ENCODE peak calls at places on chromosomes 13 and 19, in eight cellular contexts. One of them, this sample, is unnamed.

GRCh38 chr19:8342316-8342683 is 762 bp downstream of the KANK3 start:
- DNase-seq in H1: no peak
- DNase-seq in cardiac muscle cell: no peak
- DNase-seq in naive thymus-derived CD4-positive, alpha-beta T cell: no peak
- DNase-seq in left ventricle myocardium inferior: no peak
- DNase-seq in CD4-positive, CD25-positive, alpha-beta regulatory T cell: no peak
- DNase-seq in spleen: no peak
- DNase-seq in right lobe of liver: no peak
- DNase-seq in this sample: no peak

GRCh38 chr13:48093588-48093987 is 1.3 kb downstream of the MED4 start:
- DNase-seq in H1: no peak
- DNase-seq in cardiac muscle cell: no peak
- DNase-seq in naive thymus-derived CD4-positive, alpha-beta T cell: no peak
- DNase-seq in left ventricle myocardium inferior: no peak
- DNase-seq in CD4-positive, CD25-positive, alpha-beta regulatory T cell: no peak
- DNase-seq in spleen: no peak
- DNase-seq in right lobe of liver: no peak
- DNase-seq in this sample: no peak

GRCh38 chr13:29284726-29285125 is 310.8 kb downstream of the SLC7A1 start:
- DNase-seq in H1: no peak
- DNase-seq in cardiac muscle cell: no peak
- DNase-seq in naive thymus-derived CD4-positive, alpha-beta T cell: no peak
- DNase-seq in left ventricle myocardium inferior: no peak
- DNase-seq in CD4-positive, CD25-positive, alpha-beta regulatory T cell: no peak
- DNase-seq in spleen: no peak
- DNase-seq in right lobe of liver: no peak
- DNase-seq in this sample: no peak

GRCh38 chr19:46862504-46862835 is 1.7 kb downstream of the ARHGAP35 start:
- DNase-seq in H1: no peak
- DNase-seq in cardiac muscle cell: peak; percentile 39
- DNase-seq in naive thymus-derived CD4-positive, alpha-beta T cell: no peak
- DNase-seq in left ventricle myocardium inferior: no peak
- DNase-seq in CD4-positive, CD25-positive, alpha-beta regulatory T cell: peak; percentile 33
- DNase-seq in spleen: no peak
- DNase-seq in right lobe of liver: no peak
- DNase-seq in this sample: no peak

GRCh38 chr13:51612867-51613266 is 28.6 kb downstream of the WDFY2 start:
- DNase-seq in H1: no peak
- DNase-seq in cardiac muscle cell: no peak
- DNase-seq in naive thymus-derived CD4-positive, alpha-beta T cell: no peak
- DNase-seq in left ventricle myocardium inferior: no peak
- DNase-seq in CD4-positive, CD25-positive, alpha-beta regulatory T cell: no peak
- DNase-seq in spleen: no peak
- DNase-seq in right lobe of liver: no peak
- DNase-seq in this sample: no peak

GRCh38 chr13:113924184-113924583 is 49.7 kb downstream of the C13orf46 start:
- DNase-seq in H1: no peak
- DNase-seq in cardiac muscle cell: no peak
- DNase-seq in naive thymus-derived CD4-positive, alpha-beta T cell: no peak
- DNase-seq in left ventricle myocardium inferior: no peak
- DNase-seq in CD4-positive, CD25-positive, alpha-beta regulatory T cell: no peak
- DNase-seq in spleen: no peak
- DNase-seq in right lobe of liver: peak; percentile 13
- DNase-seq in this sample: no peak

GRCh38 chr19:47444388-47444821 is 25.1 kb upstream of the MEIS3 start:
- DNase-seq in H1: no peak
- DNase-seq in cardiac muscle cell: peak; percentile 68
- DNase-seq in naive thymus-derived CD4-positive, alpha-beta T cell: peak; percentile 56
- DNase-seq in left ventricle myocardium inferior: no peak
- DNase-seq in CD4-positive, CD25-positive, alpha-beta regulatory T cell: peak; percentile 47
- DNase-seq in spleen: no peak
- DNase-seq in right lobe of liver: no peak
- DNase-seq in this sample: no peak

GRCh38 chr13:33455291-33455690 is 169.7 kb upstream of the STARD13 start:
- DNase-seq in H1: no peak
- DNase-seq in cardiac muscle cell: no peak
- DNase-seq in naive thymus-derived CD4-positive, alpha-beta T cell: no peak
- DNase-seq in left ventricle myocardium inferior: no peak
- DNase-seq in CD4-positive, CD25-positive, alpha-beta regulatory T cell: no peak
- DNase-seq in spleen: no peak
- DNase-seq in right lobe of liver: no peak
- DNase-seq in this sample: no peak

GRCh38 chr13:41780736-41781708 is 179.9 kb downstream of the VWA8 start:
- DNase-seq in H1: no peak
- DNase-seq in cardiac muscle cell: no peak
- DNase-seq in naive thymus-derived CD4-positive, alpha-beta T cell: no peak
- DNase-seq in left ventricle myocardium inferior: no peak
- DNase-seq in CD4-positive, CD25-positive, alpha-beta regulatory T cell: no peak
- DNase-seq in spleen: no peak
- DNase-seq in right lobe of liver: no peak
- DNase-seq in this sample: no peak

GRCh38 chr19:35641515-35642151 is at the start of gene ETV2:
- DNase-seq in H1: no peak
- DNase-seq in cardiac muscle cell: peak; percentile 24
- DNase-seq in naive thymus-derived CD4-positive, alpha-beta T cell: peak; percentile 51
- DNase-seq in left ventricle myocardium inferior: no peak
- DNase-seq in CD4-positive, CD25-positive, alpha-beta regulatory T cell: peak; percentile 55
- DNase-seq in spleen: peak; percentile 84
- DNase-seq in right lobe of liver: no peak
- DNase-seq in this sample: no peak

GRCh38 chr19:41811036-41811435 is 14.6 kb downstream of the CEACAM3 start:
- DNase-seq in H1: no peak
- DNase-seq in cardiac muscle cell: no peak
- DNase-seq in naive thymus-derived CD4-positive, alpha-beta T cell: no peak
- DNase-seq in left ventricle myocardium inferior: peak; percentile 26
- DNase-seq in CD4-positive, CD25-positive, alpha-beta regulatory T cell: no peak
- DNase-seq in spleen: peak; percentile 86
- DNase-seq in right lobe of liver: peak; percentile 55
- DNase-seq in this sample: no peak

GRCh38 chr13:46288570-46289259 is 77.0 kb downstream of the LRRC63 start:
- DNase-seq in H1: no peak
- DNase-seq in cardiac muscle cell: peak; percentile 69
- DNase-seq in naive thymus-derived CD4-positive, alpha-beta T cell: peak; percentile 46
- DNase-seq in left ventricle myocardium inferior: no peak
- DNase-seq in CD4-positive, CD25-positive, alpha-beta regulatory T cell: peak; percentile 77
- DNase-seq in spleen: no peak
- DNase-seq in right lobe of liver: no peak
- DNase-seq in this sample: no peak

GRCh38 chr19:31350693-31351211 is 1.5 kb upstream of the TSHZ3 start:
- DNase-seq in H1: no peak
- DNase-seq in cardiac muscle cell: peak; percentile 81
- DNase-seq in naive thymus-derived CD4-positive, alpha-beta T cell: no peak
- DNase-seq in left ventricle myocardium inferior: peak; percentile 68
- DNase-seq in CD4-positive, CD25-positive, alpha-beta regulatory T cell: peak; percentile 9
- DNase-seq in spleen: peak; percentile 82
- DNase-seq in right lobe of liver: peak; percentile 55
- DNase-seq in this sample: peak; percentile 81

GRCh38 chr19:57613941-57614743 is at the start of gene ZNF134:
- DNase-seq in H1: peak; percentile 66
- DNase-seq in cardiac muscle cell: peak; percentile 95
- DNase-seq in naive thymus-derived CD4-positive, alpha-beta T cell: peak; percentile 89
- DNase-seq in left ventricle myocardium inferior: peak; percentile 93
- DNase-seq in CD4-positive, CD25-positive, alpha-beta regulatory T cell: peak; percentile 97
- DNase-seq in spleen: peak; percentile 97
- DNase-seq in right lobe of liver: peak; percentile 94
- DNase-seq in this sample: peak; percentile 96

GRCh38 chr13:40484101-40484800 is 182.2 kb downstream of the FOXO1 start:
- DNase-seq in H1: no peak
- DNase-seq in cardiac muscle cell: no peak
- DNase-seq in naive thymus-derived CD4-positive, alpha-beta T cell: no peak
- DNase-seq in left ventricle myocardium inferior: no peak
- DNase-seq in CD4-positive, CD25-positive, alpha-beta regulatory T cell: peak; percentile 57
- DNase-seq in spleen: no peak
- DNase-seq in right lobe of liver: no peak
- DNase-seq in this sample: no peak

GRCh38 chr13:60230593-60230992 is 66.9 kb upstream of the DIAPH3 start:
- DNase-seq in H1: no peak
- DNase-seq in cardiac muscle cell: peak; percentile 84
- DNase-seq in naive thymus-derived CD4-positive, alpha-beta T cell: no peak
- DNase-seq in left ventricle myocardium inferior: no peak
- DNase-seq in CD4-positive, CD25-positive, alpha-beta regulatory T cell: no peak
- DNase-seq in spleen: no peak
- DNase-seq in right lobe of liver: no peak
- DNase-seq in this sample: no peak

GRCh38 chr19:36418287-36419001 is at the start of gene ZFP82:
- DNase-seq in H1: peak; percentile 62
- DNase-seq in cardiac muscle cell: peak; percentile 93
- DNase-seq in naive thymus-derived CD4-positive, alpha-beta T cell: peak; percentile 47
- DNase-seq in left ventricle myocardium inferior: peak; percentile 88
- DNase-seq in CD4-positive, CD25-positive, alpha-beta regulatory T cell: peak; percentile 80
- DNase-seq in spleen: peak; percentile 94
- DNase-seq in right lobe of liver: peak; percentile 66
- DNase-seq in this sample: peak; percentile 91

GRCh38 chr13:39329182-39329639 is 273.8 kb downstream of the LHFPL6 start:
- DNase-seq in H1: peak; percentile 71
- DNase-seq in cardiac muscle cell: no peak
- DNase-seq in naive thymus-derived CD4-positive, alpha-beta T cell: no peak
- DNase-seq in left ventricle myocardium inferior: no peak
- DNase-seq in CD4-positive, CD25-positive, alpha-beta regulatory T cell: no peak
- DNase-seq in spleen: no peak
- DNase-seq in right lobe of liver: no peak
- DNase-seq in this sample: no peak

GRCh38 chr19:38714354-38714778 is 29.9 kb downstream of the CAPN12 start:
- DNase-seq in H1: no peak
- DNase-seq in cardiac muscle cell: no peak
- DNase-seq in naive thymus-derived CD4-positive, alpha-beta T cell: no peak
- DNase-seq in left ventricle myocardium inferior: peak; percentile 58
- DNase-seq in CD4-positive, CD25-positive, alpha-beta regulatory T cell: no peak
- DNase-seq in spleen: no peak
- DNase-seq in right lobe of liver: peak; percentile 91
- DNase-seq in this sample: no peak
- H3K36me3 ChIP-seq in H1: peaks cover 69% of the 10 kb centered on the region
- H3K36me3 ChIP-seq in cardiac muscle cell: peaks cover 48% of the 10 kb centered on the region
- H3K36me3 ChIP-seq in naive thymus-derived CD4-positive, alpha-beta T cell: peaks cover 70% of the 10 kb centered on the region
- H3K36me3 ChIP-seq in left ventricle myocardium inferior: peaks cover 82% of the 10 kb centered on the region
- H3K36me3 ChIP-seq in CD4-positive, CD25-positive, alpha-beta regulatory T cell: peaks cover 86% of the 10 kb centered on the region
- H3K36me3 ChIP-seq in spleen: peaks cover 100% of the 10 kb centered on the region
- H3K36me3 ChIP-seq in right lobe of liver: peaks cover 61% of the 10 kb centered on the region
- H3K36me3 ChIP-seq in this sample: peaks cover 100% of the 10 kb centered on the region

DNA sequence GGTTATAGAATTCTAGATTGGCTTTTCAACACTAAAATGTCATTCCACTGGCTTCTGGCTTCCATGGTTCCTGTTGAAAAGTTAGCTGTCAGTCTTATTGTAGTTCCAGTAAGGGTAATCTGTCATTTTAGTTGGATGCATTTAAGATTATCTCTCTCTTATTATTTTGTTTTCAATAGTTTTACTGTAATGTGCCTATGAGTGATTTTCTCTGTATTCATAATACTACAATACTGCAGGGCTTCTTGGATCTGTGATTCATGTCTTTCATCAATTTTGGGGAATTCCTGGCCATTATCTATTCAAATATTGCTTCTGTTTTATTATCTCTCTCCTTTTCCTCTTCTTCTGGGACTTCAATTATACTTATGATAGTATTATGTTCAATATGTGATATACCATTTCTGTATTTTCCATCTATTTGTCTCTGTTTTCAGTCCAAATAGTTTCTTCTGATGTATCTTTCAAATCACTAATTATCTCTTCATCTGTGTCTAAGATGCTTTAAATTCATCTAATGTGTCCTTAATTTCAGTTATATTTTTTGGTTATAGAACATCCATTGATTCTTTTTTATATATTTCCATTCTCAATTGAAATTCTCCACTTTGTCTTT is 101.5 kb downstream of the KCTD15 start:
- DNase-seq in H1: no peak
- DNase-seq in cardiac muscle cell: no peak
- DNase-seq in naive thymus-derived CD4-positive, alpha-beta T cell: no peak
- DNase-seq in left ventricle myocardium inferior: no peak
- DNase-seq in CD4-positive, CD25-positive, alpha-beta regulatory T cell: no peak
- DNase-seq in spleen: no peak
- DNase-seq in right lobe of liver: no peak
- DNase-seq in this sample: no peak
- H3K4me3 ChIP-seq in H1: no peak overlapping the region
- H3K4me3 ChIP-seq in cardiac muscle cell: no peak overlapping the region
- H3K4me3 ChIP-seq in naive thymus-derived CD4-positive, alpha-beta T cell: no peak overlapping the region
- H3K4me3 ChIP-seq in left ventricle myocardium inferior: no peak overlapping the region
- H3K4me3 ChIP-seq in CD4-positive, CD25-positive, alpha-beta regulatory T cell: no peak overlapping the region
- H3K4me3 ChIP-seq in spleen: no peak overlapping the region
- H3K4me3 ChIP-seq in right lobe of liver: no peak overlapping the region
- H3K4me3 ChIP-seq in this sample: no peak overlapping the region

DNA sequence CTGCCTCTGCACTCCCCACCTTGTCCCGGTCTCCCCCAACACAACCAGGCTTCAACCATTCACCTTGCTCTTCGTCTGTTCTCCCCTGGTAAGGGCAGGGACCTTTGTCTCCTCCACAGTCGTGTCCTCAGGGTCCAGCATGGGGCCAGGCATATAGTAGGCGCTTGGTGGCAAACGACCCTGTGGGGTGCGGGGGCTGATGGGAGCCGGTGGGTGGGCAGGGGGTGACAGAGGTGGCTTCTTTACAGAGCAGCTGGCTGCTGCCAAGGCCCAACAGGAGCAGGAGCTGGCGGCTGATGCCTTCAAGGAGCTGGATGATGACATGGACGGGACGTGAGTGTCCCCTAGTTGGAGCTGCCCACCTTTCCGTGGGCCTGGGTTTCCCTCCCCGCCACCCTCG is 9.7 kb downstream of the PRKCSH start:
- DNase-seq in H1: no peak
- DNase-seq in cardiac muscle cell: no peak
- DNase-seq in naive thymus-derived CD4-positive, alpha-beta T cell: no peak
- DNase-seq in left ventricle myocardium inferior: no peak
- DNase-seq in CD4-positive, CD25-positive, alpha-beta regulatory T cell: no peak
- DNase-seq in spleen: no peak
- DNase-seq in right lobe of liver: no peak
- DNase-seq in this sample: no peak
- H3K36me3 ChIP-seq in H1: peaks cover 54% of the 10 kb centered on the region
- H3K36me3 ChIP-seq in cardiac muscle cell: peaks cover 11% of the 10 kb centered on the region
- H3K36me3 ChIP-seq in naive thymus-derived CD4-positive, alpha-beta T cell: peaks cover 90% of the 10 kb centered on the region
- H3K36me3 ChIP-seq in left ventricle myocardium inferior: peaks cover 91% of the 10 kb centered on the region
- H3K36me3 ChIP-seq in CD4-positive, CD25-positive, alpha-beta regulatory T cell: peaks cover 55% of the 10 kb centered on the region
- H3K36me3 ChIP-seq in spleen: peaks cover 100% of the 10 kb centered on the region
- H3K36me3 ChIP-seq in right lobe of liver: peaks cover 69% of the 10 kb centered on the region
- H3K36me3 ChIP-seq in this sample: peaks cover 84% of the 10 kb centered on the region

GRCh38 chr19:1862424-1863307 is 713 bp downstream of the KLF16 start:
- DNase-seq in H1: no peak
- DNase-seq in cardiac muscle cell: peak; percentile 60
- DNase-seq in naive thymus-derived CD4-positive, alpha-beta T cell: peak; percentile 68
- DNase-seq in left ventricle myocardium inferior: no peak
- DNase-seq in CD4-positive, CD25-positive, alpha-beta regulatory T cell: peak; percentile 55
- DNase-seq in spleen: peak; percentile 92
- DNase-seq in right lobe of liver: peak; percentile 68
- DNase-seq in this sample: peak; percentile 78

GRCh38 chr19:1861599-1862031 is 1.8 kb downstream of the KLF16 start:
- DNase-seq in H1: no peak
- DNase-seq in cardiac muscle cell: no peak
- DNase-seq in naive thymus-derived CD4-positive, alpha-beta T cell: no peak
- DNase-seq in left ventricle myocardium inferior: no peak
- DNase-seq in CD4-positive, CD25-positive, alpha-beta regulatory T cell: no peak
- DNase-seq in spleen: no peak
- DNase-seq in right lobe of liver: no peak
- DNase-seq in this sample: no peak

GRCh38 chr19:1862068-1862423 is 1.3 kb downstream of the KLF16 start:
- DNase-seq in H1: no peak
- DNase-seq in cardiac muscle cell: no peak
- DNase-seq in naive thymus-derived CD4-positive, alpha-beta T cell: no peak
- DNase-seq in left ventricle myocardium inferior: no peak
- DNase-seq in CD4-positive, CD25-positive, alpha-beta regulatory T cell: no peak
- DNase-seq in spleen: no peak
- DNase-seq in right lobe of liver: no peak
- DNase-seq in this sample: no peak

GRCh38 chr19:1860133-1860775 is 3.1 kb downstream of the KLF16 start:
- DNase-seq in H1: no peak
- DNase-seq in cardiac muscle cell: peak; percentile 67
- DNase-seq in naive thymus-derived CD4-positive, alpha-beta T cell: peak; percentile 82
- DNase-seq in left ventricle myocardium inferior: no peak
- DNase-seq in CD4-positive, CD25-positive, alpha-beta regulatory T cell: peak; percentile 45
- DNase-seq in spleen: no peak
- DNase-seq in right lobe of liver: peak; percentile 91
- DNase-seq in this sample: no peak

GRCh38 chr19:1860821-1861598 is 2.4 kb downstream of the KLF16 start:
- DNase-seq in H1: no peak
- DNase-seq in cardiac muscle cell: no peak
- DNase-seq in naive thymus-derived CD4-positive, alpha-beta T cell: peak; percentile 33
- DNase-seq in left ventricle myocardium inferior: no peak
- DNase-seq in CD4-positive, CD25-positive, alpha-beta regulatory T cell: no peak
- DNase-seq in spleen: no peak
- DNase-seq in right lobe of liver: peak; percentile 63
- DNase-seq in this sample: no peak
- H3K4me3 ChIP-seq in H1: peak overlapping the region; percentile 66
- H3K4me3 ChIP-seq in cardiac muscle cell: peak overlapping the region; percentile 85
- H3K4me3 ChIP-seq in naive thymus-derived CD4-positive, alpha-beta T cell: no peak overlapping the region
- H3K4me3 ChIP-seq in left ventricle myocardium inferior: peak overlapping the region; percentile 96
- H3K4me3 ChIP-seq in CD4-positive, CD25-positive, alpha-beta regulatory T cell: no peak overlapping the region
- H3K4me3 ChIP-seq in spleen: peak overlapping the region; percentile 74
- H3K4me3 ChIP-seq in right lobe of liver: no peak overlapping the region
- H3K4me3 ChIP-seq in this sample: peak overlapping the region; percentile 68